ENCODE peak calls at places on chromosome 4, in five cellular contexts. One of them, this sample, is unnamed.

GRCh38 chr4:27490315-27490714 is 629.7 kb downstream of the STIM2 start:
- DNase-seq in fibroblast of lung: no peak
- DNase-seq in heart left ventricle: no peak
- DNase-seq in heart right ventricle: no peak
- DNase-seq in PC-3: no peak
- DNase-seq in this sample: no peak

GRCh38 chr4:165711436-165711835 is 161.6 kb upstream of the TLL1 start:
- DNase-seq in heart right ventricle: no peak
- DNase-seq in fibroblast of lung: no peak
- DNase-seq in PC-3: no peak
- DNase-seq in heart left ventricle: no peak
- DNase-seq in this sample: no peak

GRCh38 chr4:6984611-6985115 is 58.5 kb upstream of the TADA2B start:
- DNase-seq in heart right ventricle: no peak
- DNase-seq in PC-3: no peak
- DNase-seq in heart left ventricle: no peak
- DNase-seq in fibroblast of lung: no peak
- DNase-seq in this sample: no peak

GRCh38 chr4:94488667-94489066 is 36.9 kb downstream of the PDLIM5 start:
- DNase-seq in heart right ventricle: no peak
- DNase-seq in PC-3: peak; percentile 91
- DNase-seq in heart left ventricle: no peak
- DNase-seq in fibroblast of lung: no peak
- DNase-seq in this sample: peak; percentile 48

GRCh38 chr4:24850669-24851068 is 55.3 kb downstream of the SOD3 start:
- DNase-seq in heart right ventricle: no peak
- DNase-seq in heart left ventricle: no peak
- DNase-seq in PC-3: peak; percentile 77
- DNase-seq in fibroblast of lung: peak; percentile 87
- DNase-seq in this sample: peak; percentile 87

GRCh38 chr4:107444-108429 is 16.6 kb upstream of the ZNF718 start:
- DNase-seq in fibroblast of lung: no peak
- DNase-seq in heart right ventricle: no peak
- DNase-seq in PC-3: no peak
- DNase-seq in heart left ventricle: no peak
- DNase-seq in this sample: no peak

GRCh38 chr4:70728096-70728495 is 6.3 kb downstream of the RUFY3 start:
- DNase-seq in heart left ventricle: no peak
- DNase-seq in PC-3: no peak
- DNase-seq in heart right ventricle: no peak
- DNase-seq in fibroblast of lung: peak; percentile 44
- DNase-seq in this sample: no peak

GRCh38 chr4:18695733-18696527 is 674.4 kb upstream of the LCORL start:
- DNase-seq in heart left ventricle: no peak
- DNase-seq in fibroblast of lung: no peak
- DNase-seq in heart right ventricle: no peak
- DNase-seq in PC-3: no peak
- DNase-seq in this sample: no peak

GRCh38 chr4:70715097-70715496 is 6.7 kb upstream of the RUFY3 start:
- DNase-seq in PC-3: no peak
- DNase-seq in heart right ventricle: no peak
- DNase-seq in fibroblast of lung: peak; percentile 42
- DNase-seq in heart left ventricle: no peak
- DNase-seq in this sample: peak; percentile 44

GRCh38 chr4:38488891-38489861 is 174.8 kb upstream of the KLF3 start:
- DNase-seq in heart left ventricle: no peak
- DNase-seq in heart right ventricle: no peak
- DNase-seq in PC-3: no peak
- DNase-seq in fibroblast of lung: peak; percentile 42
- DNase-seq in this sample: no peak

GRCh38 chr4:140150636-140150885 is 3.4 kb downstream of the MAML3 start:
- DNase-seq in heart right ventricle: peak; percentile 92
- DNase-seq in heart left ventricle: no peak
- DNase-seq in PC-3: no peak
- DNase-seq in fibroblast of lung: no peak
- DNase-seq in this sample: peak; percentile 94

GRCh38 chr4:126264839-126265238 is 950.1 kb downstream of the FAT4 start:
- DNase-seq in heart right ventricle: no peak
- DNase-seq in heart left ventricle: no peak
- DNase-seq in fibroblast of lung: peak; percentile 26
- DNase-seq in PC-3: peak; percentile 36
- DNase-seq in this sample: no peak

GRCh38 chr4:26719954-26720552 is 136.2 kb downstream of the TBC1D19 start:
- DNase-seq in fibroblast of lung: peak; percentile 73
- DNase-seq in heart left ventricle: no peak
- DNase-seq in heart right ventricle: no peak
- DNase-seq in PC-3: peak; percentile 44
- DNase-seq in this sample: no peak

GRCh38 chr4:156378053-156378665 is 424.5 kb upstream of the CTSO start:
- DNase-seq in heart right ventricle: peak; percentile 15
- DNase-seq in heart left ventricle: no peak
- DNase-seq in PC-3: peak; percentile 63
- DNase-seq in fibroblast of lung: peak; percentile 89
- DNase-seq in this sample: peak; percentile 38

GRCh38 chr4:109912706-109913621 is at the start of gene EGF:
- DNase-seq in PC-3: peak; percentile 71
- DNase-seq in heart left ventricle: peak; percentile 34
- DNase-seq in fibroblast of lung: peak; percentile 25
- DNase-seq in heart right ventricle: peak; percentile 32
- DNase-seq in this sample: peak; percentile 33

DNA sequence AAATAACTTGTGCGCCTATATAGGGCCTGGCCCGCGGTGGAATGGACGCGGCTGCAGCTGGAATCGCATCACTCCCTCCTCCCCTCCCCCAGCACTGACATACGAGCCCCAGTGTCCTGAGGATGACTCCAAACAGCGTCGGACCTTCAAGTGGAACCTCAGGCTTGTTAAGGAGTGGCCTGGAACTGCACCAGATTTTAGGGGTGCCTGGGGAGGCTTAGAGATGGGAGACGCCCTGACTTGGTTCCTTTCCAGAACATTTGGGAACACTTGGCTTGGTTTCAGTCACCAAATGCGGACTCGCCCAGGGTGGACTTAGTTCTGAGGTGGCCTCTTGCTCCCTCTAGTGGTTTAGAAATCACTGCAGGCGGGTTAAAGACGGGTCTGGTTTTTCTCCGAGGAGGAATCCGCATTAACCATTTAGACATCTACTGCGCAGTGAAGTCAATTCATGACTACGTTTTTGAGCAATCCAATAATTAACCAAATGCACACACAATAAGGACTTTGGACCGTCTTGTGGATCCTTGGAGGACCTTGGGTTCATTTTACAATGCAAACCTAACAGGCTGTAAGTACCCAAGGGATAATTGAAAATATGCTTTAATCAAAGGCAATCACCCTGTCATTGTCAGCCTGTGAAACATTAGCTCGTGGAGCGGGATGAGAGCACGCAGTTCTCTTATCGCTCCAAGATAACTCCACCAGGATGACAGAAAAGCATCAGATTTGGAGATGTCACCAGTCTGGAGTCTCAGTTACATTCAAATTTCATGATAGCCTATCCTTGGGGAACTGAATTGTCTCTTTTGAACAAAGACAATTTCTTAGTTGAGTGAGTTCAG is 11.2 kb upstream of the PDGFRA start:
- DNase-seq in PC-3: peak; percentile 94
- DNase-seq in heart left ventricle: peak; percentile 82
- DNase-seq in heart right ventricle: peak; percentile 84
- DNase-seq in fibroblast of lung: peak; percentile 96
- DNase-seq in this sample: peak; percentile 80
- H3K27me3 ChIP-seq in PC-3: no peaks in the 10 kb centered on the region
- H3K27me3 ChIP-seq in heart left ventricle: peaks cover 26% of the 10 kb centered on the region
- H3K27me3 ChIP-seq in heart right ventricle: peaks cover 40% of the 10 kb centered on the region
- H3K27me3 ChIP-seq in fibroblast of lung: no peaks in the 10 kb centered on the region
- H3K27me3 ChIP-seq in this sample: no peaks in the 10 kb centered on the region

GRCh38 chr4:124483043-124483906 is 229.3 kb downstream of the ANKRD50 start:
- DNase-seq in heart left ventricle: no peak
- DNase-seq in fibroblast of lung: peak; percentile 11
- DNase-seq in heart right ventricle: no peak
- DNase-seq in PC-3: no peak
- DNase-seq in this sample: peak; percentile 11
- H3K4me3 ChIP-seq in heart left ventricle: no peak overlapping the region
- H3K4me3 ChIP-seq in fibroblast of lung: no peak overlapping the region
- H3K4me3 ChIP-seq in heart right ventricle: no peak overlapping the region
- H3K4me3 ChIP-seq in PC-3: no peak overlapping the region
- H3K4me3 ChIP-seq in this sample: no peak overlapping the region

GRCh38 chr4:68780232-68780631 is 35.6 kb upstream of the UGT2B10 start:
- DNase-seq in PC-3: no peak
- DNase-seq in heart left ventricle: no peak
- DNase-seq in heart right ventricle: no peak
- DNase-seq in fibroblast of lung: no peak
- DNase-seq in this sample: no peak
- H3K27ac ChIP-seq in PC-3: no peak overlapping the region
- H3K27ac ChIP-seq in heart left ventricle: no peak overlapping the region
- H3K27ac ChIP-seq in heart right ventricle: no peak overlapping the region
- H3K27ac ChIP-seq in fibroblast of lung: no peak overlapping the region
- H3K27ac ChIP-seq in this sample: no peak overlapping the region

GRCh38 chr4:2061208-2062131 is 2.3 kb downstream of the NAT8L start:
- DNase-seq in heart right ventricle: no peak
- DNase-seq in heart left ventricle: peak; percentile 22
- DNase-seq in PC-3: no peak
- DNase-seq in fibroblast of lung: no peak
- DNase-seq in this sample: no peak
- H3K27me3 ChIP-seq in heart right ventricle: peaks cover 47% of the 10 kb centered on the region
- H3K27me3 ChIP-seq in heart left ventricle: peaks cover 45% of the 10 kb centered on the region
- H3K27me3 ChIP-seq in PC-3: no peaks in the 10 kb centered on the region
- H3K27me3 ChIP-seq in fibroblast of lung: peaks cover 20% of the 10 kb centered on the region
- H3K27me3 ChIP-seq in this sample: peaks cover 31% of the 10 kb centered on the region

DNA sequence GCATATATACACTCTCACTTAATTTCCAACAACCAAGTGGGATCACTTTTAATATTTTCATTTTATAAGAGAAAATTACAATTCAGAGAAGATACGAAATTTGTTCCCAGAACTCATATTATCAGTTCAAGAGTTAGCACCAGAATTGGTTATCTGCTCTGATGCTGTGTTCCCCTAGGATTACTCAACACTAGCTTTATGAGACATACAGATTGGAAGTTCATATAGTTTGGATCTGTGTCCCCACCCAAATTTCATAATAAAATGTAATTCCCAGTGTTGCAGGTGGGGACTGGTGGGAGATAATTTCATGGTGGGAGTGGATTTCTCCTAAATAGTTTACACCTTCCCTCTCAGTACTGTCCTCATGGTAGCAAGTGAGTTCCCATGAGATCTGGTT is 359.2 kb downstream of the ARAP2 start:
- DNase-seq in heart right ventricle: no peak
- DNase-seq in fibroblast of lung: no peak
- DNase-seq in heart left ventricle: no peak
- DNase-seq in PC-3: no peak
- DNase-seq in this sample: no peak
- H3K4me3 ChIP-seq in heart right ventricle: no peak overlapping the region
- H3K4me3 ChIP-seq in fibroblast of lung: no peak overlapping the region
- H3K4me3 ChIP-seq in heart left ventricle: no peak overlapping the region
- H3K4me3 ChIP-seq in PC-3: no peak overlapping the region
- H3K4me3 ChIP-seq in this sample: no peak overlapping the region

DNA sequence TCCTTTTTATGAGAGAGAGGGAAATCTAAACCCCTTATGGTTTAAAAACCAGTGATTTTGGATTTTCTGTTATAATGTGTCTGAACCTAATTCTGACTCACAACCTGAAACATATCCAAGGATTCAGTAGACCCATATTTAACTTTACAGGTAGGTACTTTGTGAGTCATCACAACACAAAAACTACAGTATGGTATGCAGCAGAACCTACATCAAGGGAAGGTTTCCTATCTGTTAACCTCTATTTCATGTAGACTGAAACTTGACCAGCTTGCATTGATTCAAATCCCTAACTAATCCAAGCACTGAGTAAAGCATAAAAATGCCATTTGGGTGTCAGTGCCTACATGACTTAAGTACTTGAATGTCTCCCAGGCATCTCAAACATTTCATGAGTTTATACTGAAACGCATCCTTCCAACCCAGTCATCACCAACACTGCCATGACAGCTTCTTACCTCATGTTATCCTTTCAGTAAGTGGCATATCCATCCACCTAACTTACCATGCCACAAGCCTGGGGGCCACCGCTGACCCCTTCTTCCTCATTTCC is 4.3 kb upstream of the ARHGAP10 start:
- DNase-seq in heart right ventricle: no peak
- DNase-seq in PC-3: peak; percentile 74
- DNase-seq in heart left ventricle: no peak
- DNase-seq in fibroblast of lung: no peak
- DNase-seq in this sample: no peak
- H3K27ac ChIP-seq in heart right ventricle: no peak overlapping the region
- H3K27ac ChIP-seq in PC-3: peak overlapping the region; percentile 14
- H3K27ac ChIP-seq in heart left ventricle: no peak overlapping the region
- H3K27ac ChIP-seq in fibroblast of lung: no peak overlapping the region
- H3K27ac ChIP-seq in this sample: no peak overlapping the region